ENCODE peak calls at places on chromosomes 2 and 18, in seven cellular contexts. Q is head of caudate nucleus; K is astrocyte; U is mesendoderm; G is foreskin keratinocyte; E is OCI-LY7; V is CD8-positive, alpha-beta T cell. F is an unnamed sample.

GRCh38 chr2:48504647-48505327 is 25.2 kb upstream of the STON1 start:
- DNase-seq in K (peak), G (no peak), E (no peak), Q (no peak), V (no peak), U (peak), F (no peak)

GRCh38 chr2:168559187-168559586 is 103.1 kb downstream of the CERS6 start:
- DNase-seq in E (no peak), G (peak), U (no peak), K (no peak), Q (no peak), V (no peak), F (no peak)

GRCh38 chr2:59428940-59429339 is 1124.5 kb downstream of the BCL11A start:
- DNase-seq in E (no peak), G (no peak), K (no peak), V (no peak), U (no peak), Q (no peak), F (no peak)

GRCh38 chr2:97759727-97760407 is 46.5 kb downstream of the ZAP70 start:
- DNase-seq in E (no peak), V (no peak), G (no peak), U (no peak), Q (no peak), K (no peak), F (no peak)

GRCh38 chr2:64523667-64524603 is at the start of gene AFTPH:
- DNase-seq in Q (peak), U (peak), K (peak), E (peak), V (peak), G (peak), F (peak)

GRCh38 chr2:18083806-18084205 is 205.3 kb downstream of the KCNS3 start:
- DNase-seq in V (no peak), Q (no peak), G (no peak), K (no peak), E (no peak), U (no peak), F (no peak)

GRCh38 chr2:240248981-240249422 is 108.5 kb upstream of the OTOS start:
- DNase-seq in E (no peak), U (no peak), V (no peak), G (no peak), K (no peak), Q (no peak), F (no peak)

GRCh38 chr2:190179754-190180312 is 117.3 kb upstream of the MSTN start:
- DNase-seq in Q (peak), K (no peak), V (no peak), U (no peak), G (no peak), E (no peak), F (no peak)

GRCh38 chr2:61016392-61017002 is 1.0 kb upstream of the PEX13 start:
- DNase-seq in Q (no peak), G (no peak), E (no peak), U (peak), K (no peak), V (no peak), F (no peak)

GRCh38 chr18:62616331-62616805 is 93.5 kb downstream of the ZCCHC2 start:
- DNase-seq in U (no peak), V (no peak), Q (peak), G (no peak), K (no peak), E (no peak), F (no peak)

GRCh38 chr2:179862898-179863458 is 1.6 kb upstream of the ZNF385B start:
- DNase-seq in G (no peak), E (peak), K (no peak), Q (no peak), U (no peak), V (no peak), F (no peak)

GRCh38 chr2:2843969-2844548 is 513.0 kb upstream of the MYT1L start:
- DNase-seq in E (peak), V (no peak), G (no peak), U (peak), K (no peak), Q (peak), F (no peak)

GRCh38 chr2:231263118-231263831 is 64.8 kb downstream of the ARMC9 start:
- DNase-seq in U (no peak), E (no peak), V (no peak), Q (no peak), G (no peak), K (peak), F (no peak)

GRCh38 chr2:181025004-181025403 is 44.6 kb downstream of the UBE2E3 start:
- DNase-seq in E (no peak), U (no peak), V (no peak), K (no peak), Q (no peak), G (no peak), F (no peak)

GRCh38 chr2:48218169-48218568 is 311.8 kb upstream of the STON1 start:
- DNase-seq in U (no peak), K (no peak), G (no peak), V (no peak), E (no peak), Q (no peak), F (no peak)

GRCh38 chr2:127343277-127343676 is 44.5 kb downstream of the MAP3K2 start:
- DNase-seq in U (no peak), G (no peak), K (no peak), E (no peak), V (no peak), Q (no peak), F (no peak)